ENCODE peak calls at places on chromosomes 4 and X, in five cellular contexts. One of them, this sample, is unnamed.

GRCh38 chr4:38723726-38724506 is 58.9 kb downstream of the TLR10 start:
- DNase-seq in fibroblast of lung: no peak
- DNase-seq in right lobe of liver: no peak
- DNase-seq in stomach: peak
- DNase-seq in astrocyte: peak
- DNase-seq in this sample: no peak

GRCh38 chr4:26130173-26130572 is 190.6 kb upstream of the RBPJ start:
- DNase-seq in astrocyte: no peak
- DNase-seq in stomach: no peak
- DNase-seq in fibroblast of lung: no peak
- DNase-seq in right lobe of liver: no peak
- DNase-seq in this sample: no peak

GRCh38 chrX:13669246-13669689 is 16.3 kb downstream of the TCEANC start:
- DNase-seq in fibroblast of lung: peak
- DNase-seq in astrocyte: peak
- DNase-seq in right lobe of liver: peak
- DNase-seq in stomach: peak
- DNase-seq in this sample: peak

GRCh38 chr4:156594619-156595018 is 377.0 kb downstream of the PDGFC start:
- DNase-seq in right lobe of liver: peak
- DNase-seq in stomach: peak
- DNase-seq in fibroblast of lung: no peak
- DNase-seq in astrocyte: peak
- DNase-seq in this sample: no peak

GRCh38 chr4:26080876-26081628 is 167.0 kb downstream of the SMIM20 start:
- DNase-seq in fibroblast of lung: no peak
- DNase-seq in stomach: no peak
- DNase-seq in right lobe of liver: no peak
- DNase-seq in astrocyte: no peak
- DNase-seq in this sample: no peak

GRCh38 chrX:69162466-69162865 is 2.8 kb downstream of the PJA1 start:
- DNase-seq in fibroblast of lung: no peak
- DNase-seq in astrocyte: no peak
- DNase-seq in stomach: no peak
- DNase-seq in right lobe of liver: no peak
- DNase-seq in this sample: no peak

GRCh38 chrX:130111220-130111934 is 1.1 kb upstream of the ELF4 start:
- DNase-seq in astrocyte: no peak
- DNase-seq in right lobe of liver: no peak
- DNase-seq in stomach: no peak
- DNase-seq in fibroblast of lung: no peak
- DNase-seq in this sample: peak

GRCh38 chr4:19382993-19383392 is 868.7 kb upstream of the SLIT2 start:
- DNase-seq in stomach: no peak
- DNase-seq in fibroblast of lung: peak
- DNase-seq in astrocyte: peak
- DNase-seq in right lobe of liver: no peak
- DNase-seq in this sample: no peak

GRCh38 chrX:103549920-103550319 is 30.6 kb upstream of the RAB40A start:
- DNase-seq in fibroblast of lung: no peak
- DNase-seq in right lobe of liver: no peak
- DNase-seq in stomach: no peak
- DNase-seq in astrocyte: no peak
- DNase-seq in this sample: no peak

GRCh38 chr4:102420563-102421221 is 75.4 kb upstream of the SLC39A8 start:
- DNase-seq in fibroblast of lung: peak
- DNase-seq in stomach: no peak
- DNase-seq in right lobe of liver: no peak
- DNase-seq in astrocyte: peak
- DNase-seq in this sample: no peak

GRCh38 chrX:149487292-149487691 is 17.8 kb downstream of the IDS start:
- DNase-seq in astrocyte: no peak
- DNase-seq in stomach: no peak
- DNase-seq in fibroblast of lung: no peak
- DNase-seq in right lobe of liver: no peak
- DNase-seq in this sample: peak

GRCh38 chr4:139903845-139904244 is 238.2 kb downstream of the MGST2 start:
- DNase-seq in astrocyte: no peak
- DNase-seq in fibroblast of lung: no peak
- DNase-seq in right lobe of liver: no peak
- DNase-seq in stomach: no peak
- DNase-seq in this sample: no peak

DNA sequence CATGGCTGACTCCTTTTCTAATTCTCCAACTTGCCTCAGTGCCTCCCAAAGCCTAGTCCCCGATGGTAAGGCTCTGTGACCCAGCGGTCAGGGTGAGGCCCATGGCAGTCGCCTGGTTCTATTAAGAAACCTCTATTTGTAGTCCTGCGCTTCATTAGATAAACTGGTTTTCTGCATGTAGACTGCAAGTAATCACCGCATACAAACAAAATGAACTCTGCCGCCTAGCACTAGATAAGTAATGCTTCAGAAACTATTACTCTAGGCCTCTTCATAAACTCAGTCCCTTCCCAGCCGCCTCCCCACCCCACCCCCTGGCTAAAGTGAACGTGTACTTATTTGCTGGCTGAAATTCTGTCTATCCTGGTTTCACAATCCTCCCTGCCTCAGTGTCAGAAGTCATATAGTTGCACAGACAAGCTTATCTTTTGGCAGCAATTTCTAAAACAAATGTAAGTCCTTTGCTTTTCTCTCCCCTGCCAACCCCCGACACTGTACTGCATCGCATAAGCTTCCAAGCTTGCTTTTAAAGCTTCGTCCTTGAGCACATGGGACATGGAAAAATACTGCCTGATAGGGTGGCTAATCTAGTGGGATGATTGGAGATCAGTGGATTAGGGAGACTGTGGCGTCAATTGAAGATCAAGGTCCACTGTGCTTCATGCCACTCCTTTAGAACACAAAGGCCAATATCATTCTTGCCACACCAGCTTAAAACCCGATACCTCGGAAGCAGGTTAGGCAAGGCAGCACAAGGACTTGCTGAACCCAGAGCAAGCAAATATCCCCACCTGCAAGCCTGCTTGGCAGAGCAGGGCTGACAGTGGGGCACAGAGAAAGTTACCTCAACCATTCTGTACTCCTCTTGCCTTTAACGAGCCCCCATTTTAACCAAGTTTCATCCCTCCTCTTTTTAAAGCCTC is 125.8 kb downstream of the IRF2 start:
- DNase-seq in right lobe of liver: peak
- DNase-seq in fibroblast of lung: peak
- DNase-seq in stomach: peak
- DNase-seq in astrocyte: no peak
- DNase-seq in this sample: no peak
- H3K27ac ChIP-seq in right lobe of liver: peak
- H3K27ac ChIP-seq in fibroblast of lung: no peak
- H3K27ac ChIP-seq in stomach: peak
- H3K27ac ChIP-seq in astrocyte: no peak
- H3K27ac ChIP-seq in this sample: peak

GRCh38 chr4:90120037-90120436 is 7.2 kb upstream of the CCSER1 start:
- DNase-seq in stomach: no peak
- DNase-seq in astrocyte: no peak
- DNase-seq in fibroblast of lung: no peak
- DNase-seq in right lobe of liver: no peak
- DNase-seq in this sample: no peak
- TF ChIP-seq CTCF in stomach: no peak
- TF ChIP-seq CTCF in astrocyte: no peak
- TF ChIP-seq CTCF in fibroblast of lung: no peak
- TF ChIP-seq CTCF in right lobe of liver: no peak
- TF ChIP-seq CTCF in this sample: no peak

GRCh38 chr4:70979445-70980008 is 13.9 kb upstream of the DCK start:
- DNase-seq in fibroblast of lung: no peak
- DNase-seq in astrocyte: peak
- DNase-seq in right lobe of liver: no peak
- DNase-seq in stomach: no peak
- DNase-seq in this sample: no peak
- H3K27ac ChIP-seq in fibroblast of lung: no peak
- H3K27ac ChIP-seq in astrocyte: no peak
- H3K27ac ChIP-seq in right lobe of liver: no peak
- H3K27ac ChIP-seq in stomach: peak
- H3K27ac ChIP-seq in this sample: no peak

GRCh38 chr4:53802500-53802899 is 211.2 kb upstream of the LNX1 start:
- DNase-seq in right lobe of liver: no peak
- DNase-seq in stomach: peak
- DNase-seq in astrocyte: no peak
- DNase-seq in fibroblast of lung: no peak
- DNase-seq in this sample: no peak

GRCh38 chr4:53800741-53801140 is 209.5 kb upstream of the LNX1 start:
- DNase-seq in astrocyte: no peak
- DNase-seq in fibroblast of lung: no peak
- DNase-seq in stomach: no peak
- DNase-seq in right lobe of liver: no peak
- DNase-seq in this sample: no peak

GRCh38 chr4:53805291-53805690 is 214.0 kb upstream of the LNX1 start:
- DNase-seq in stomach: no peak
- DNase-seq in fibroblast of lung: no peak
- DNase-seq in right lobe of liver: no peak
- DNase-seq in astrocyte: no peak
- DNase-seq in this sample: no peak

GRCh38 chr4:53801373-53801772 is 210.1 kb upstream of the LNX1 start:
- DNase-seq in stomach: no peak
- DNase-seq in right lobe of liver: no peak
- DNase-seq in fibroblast of lung: no peak
- DNase-seq in astrocyte: no peak
- DNase-seq in this sample: no peak

GRCh38 chr4:53804719-53805118 is 213.4 kb upstream of the LNX1 start:
- DNase-seq in fibroblast of lung: no peak
- DNase-seq in right lobe of liver: peak
- DNase-seq in stomach: peak
- DNase-seq in astrocyte: no peak
- DNase-seq in this sample: peak
- TF ChIP-seq CTCF in fibroblast of lung: peak
- TF ChIP-seq CTCF in right lobe of liver: peak
- TF ChIP-seq CTCF in stomach: peak
- TF ChIP-seq CTCF in astrocyte: no peak
- TF ChIP-seq CTCF in this sample: peak

DNA sequence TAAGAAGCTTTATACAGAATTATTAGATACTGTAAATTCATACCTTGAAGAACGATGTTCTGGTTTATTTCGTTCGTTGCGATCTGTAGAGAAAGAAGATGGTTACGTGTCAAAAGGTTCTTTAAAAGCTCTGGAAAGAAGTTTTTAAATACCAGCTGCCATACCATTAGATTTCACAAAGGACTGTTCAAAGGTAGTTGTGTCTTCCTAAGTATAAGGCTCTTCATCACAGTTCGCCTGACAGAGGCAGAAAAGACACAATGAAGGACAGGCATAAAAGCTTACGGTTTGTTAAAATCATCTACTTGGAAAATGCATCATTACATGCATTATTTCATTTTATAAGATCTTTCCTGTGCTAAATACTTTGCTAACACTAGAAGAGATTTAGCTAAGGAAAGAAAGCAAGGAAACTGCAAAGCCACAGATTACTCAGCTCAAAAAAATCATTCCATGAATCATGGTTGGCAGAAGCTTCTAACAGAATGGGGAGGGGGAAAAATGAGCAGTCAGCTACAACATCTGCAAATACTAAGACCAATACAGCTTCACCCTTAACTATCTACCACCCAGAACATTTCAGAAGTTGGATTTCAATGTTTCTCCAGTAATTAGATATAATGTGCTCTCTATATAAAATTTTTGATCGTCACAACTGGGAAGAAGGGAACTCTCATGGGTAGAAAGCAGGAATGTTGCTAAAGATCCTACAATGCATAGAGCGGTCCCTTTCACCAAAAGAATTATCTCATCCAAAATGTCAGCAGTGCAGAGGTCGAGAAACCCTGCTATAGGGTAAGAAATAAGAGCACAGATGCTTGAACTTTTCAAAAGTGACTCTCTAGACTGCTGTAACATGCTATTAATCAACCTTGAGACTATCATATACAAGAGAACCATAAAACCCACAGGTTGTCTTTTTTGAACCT is 50.7 kb upstream of the PRSS48 start:
- DNase-seq in right lobe of liver: no peak
- DNase-seq in stomach: no peak
- DNase-seq in fibroblast of lung: peak
- DNase-seq in astrocyte: peak
- DNase-seq in this sample: peak
- H3K27ac ChIP-seq in right lobe of liver: no peak
- H3K27ac ChIP-seq in stomach: peak
- H3K27ac ChIP-seq in fibroblast of lung: peak
- H3K27ac ChIP-seq in astrocyte: peak
- H3K27ac ChIP-seq in this sample: no peak

GRCh38 chr4:146175541-146176453 is at the start of gene LSM6:
- DNase-seq in right lobe of liver: peak
- DNase-seq in stomach: peak
- DNase-seq in astrocyte: peak
- DNase-seq in fibroblast of lung: peak
- DNase-seq in this sample: peak
- TF ChIP-seq CTCF in right lobe of liver: peak
- TF ChIP-seq CTCF in stomach: peak
- TF ChIP-seq CTCF in astrocyte: no peak
- TF ChIP-seq CTCF in fibroblast of lung: no peak
- TF ChIP-seq CTCF in this sample: no peak

DNA sequence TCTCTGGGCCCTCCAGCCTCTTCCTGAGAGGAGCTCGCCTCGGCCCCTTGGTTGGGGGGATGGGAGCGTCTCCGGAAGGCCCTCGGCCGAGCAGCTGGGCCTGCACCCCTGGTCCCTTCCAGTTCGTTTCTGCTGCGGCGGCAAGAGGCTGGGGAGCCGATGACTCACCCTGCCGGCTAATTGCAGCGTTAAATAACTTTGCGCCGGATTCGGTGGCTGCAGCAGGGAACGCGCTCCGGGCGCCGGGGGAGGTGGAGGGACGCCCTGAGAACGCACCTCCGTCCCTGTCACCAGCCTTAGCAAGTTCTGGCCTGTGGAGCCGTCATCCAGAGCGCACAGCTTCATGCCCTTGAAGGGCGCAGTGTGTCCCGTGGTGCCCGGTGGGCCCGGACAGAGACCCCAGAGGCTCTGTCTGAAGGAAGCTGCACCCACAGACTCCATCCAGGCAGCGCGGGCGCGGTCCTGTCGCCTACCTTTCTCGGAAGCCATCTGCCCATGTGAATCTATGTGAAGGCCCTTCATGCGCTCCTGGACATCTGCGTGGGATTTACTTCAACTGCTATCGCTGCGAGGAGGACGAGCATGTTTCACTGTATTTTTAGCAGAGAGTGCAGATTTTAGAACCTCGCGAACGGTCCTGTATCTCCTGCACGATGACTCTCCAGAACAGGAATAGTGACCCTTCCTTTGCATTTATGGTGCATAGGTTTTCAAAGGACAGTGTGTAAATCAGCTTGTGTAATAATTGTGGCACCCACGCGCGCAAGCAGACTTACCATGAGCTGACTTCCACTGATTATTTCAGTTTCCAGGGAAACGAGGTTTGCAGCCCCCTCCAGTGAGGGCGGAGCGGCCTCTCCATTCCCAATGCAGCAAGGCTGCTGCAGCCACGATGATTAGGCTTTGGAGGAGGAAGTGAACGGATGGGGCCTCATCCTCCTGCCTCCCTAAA is 1.7 kb upstream of the TMEM271 start:
- DNase-seq in right lobe of liver: no peak
- DNase-seq in astrocyte: peak
- DNase-seq in stomach: no peak
- DNase-seq in fibroblast of lung: peak
- DNase-seq in this sample: peak
- H3K27ac ChIP-seq in right lobe of liver: no peak
- H3K27ac ChIP-seq in astrocyte: no peak
- H3K27ac ChIP-seq in stomach: no peak
- H3K27ac ChIP-seq in fibroblast of lung: no peak
- H3K27ac ChIP-seq in this sample: no peak

GRCh38 chr4:148054275-148054674 is 322.4 kb downstream of the ARHGAP10 start:
- DNase-seq in fibroblast of lung: no peak
- DNase-seq in stomach: no peak
- DNase-seq in astrocyte: no peak
- DNase-seq in right lobe of liver: no peak
- DNase-seq in this sample: no peak
- TF ChIP-seq CTCF in fibroblast of lung: no peak
- TF ChIP-seq CTCF in stomach: no peak
- TF ChIP-seq CTCF in astrocyte: no peak
- TF ChIP-seq CTCF in right lobe of liver: no peak
- TF ChIP-seq CTCF in this sample: no peak